ENCODE peak calls at places on chromosomes 7 and 10, in six cellular contexts. J is CD8-positive, alpha-beta T cell; W is A673; N is Caco-2; C is Karpas-422; H is psoas muscle. S is an unnamed sample. For H3K27me3, the result is how much of the 10 kb centered on the place peaks cover.

GRCh38 chr10:27564381-27564780 is 60.3 kb downstream of the RAB18 start:
- DNase-seq in C (no peak), J (no peak), N (no peak), H (no peak), W (no peak), S (no peak)

GRCh38 chr7:44109991-44110390 is 5.8 kb downstream of the AEBP1 start:
- DNase-seq in N (no peak), W (no peak), J (no peak), C (no peak), H (no peak), S (no peak)

GRCh38 chr7:36723951-36724664 is at the start of gene AOAH:
- DNase-seq in H (peak), J (peak), N (no peak), C (no peak), W (no peak), S (peak)

GRCh38 chr10:58064714-58065528 is 202.8 kb downstream of the IPMK start:
- DNase-seq in N (no peak), J (no peak), W (peak), C (peak), H (no peak), S (peak)

GRCh38 chr7:41570766-41571165 is 132.1 kb downstream of the INHBA start:
- DNase-seq in C (no peak), N (no peak), J (no peak), H (no peak), W (no peak), S (no peak)

GRCh38 chr7:35875292-35875691 is 74.4 kb downstream of the SEPTIN7 start:
- DNase-seq in W (peak), J (no peak), H (no peak), C (no peak), N (no peak), S (no peak)

GRCh38 chr10:6383099-6383812 is 180.5 kb downstream of the PFKFB3 start:
- DNase-seq in N (no peak), W (no peak), J (no peak), C (no peak), H (no peak), S (no peak)

GRCh38 chr7:45975847-45976484 is 54.9 kb upstream of the IGFBP3 start:
- DNase-seq in N (no peak), C (no peak), J (no peak), W (no peak), H (no peak), S (no peak)

GRCh38 chr7:33421384-33421783 is 292.0 kb downstream of the BBS9 start:
- DNase-seq in C (peak), J (no peak), W (no peak), H (no peak), N (no peak), S (no peak)

GRCh38 chr10:118840071-118840775 is 85.5 kb upstream of the CACUL1 start:
- DNase-seq in C (no peak), H (no peak), W (peak), N (no peak), J (no peak), S (peak)

GRCh38 chr7:137962491-137962874 is 39.4 kb downstream of the CREB3L2 start:
- DNase-seq in N (no peak), J (no peak), C (no peak), H (no peak), W (no peak), S (no peak)

GRCh38 chr10:28778524-28778923 is 101.2 kb downstream of the BAMBI start:
- DNase-seq in C (no peak), N (no peak), W (peak), H (no peak), J (no peak), S (no peak)

GRCh38 chr7:110623436-110623835 is 467.5 kb upstream of the LRRN3 start:
- DNase-seq in C (no peak), J (no peak), W (no peak), H (no peak), N (no peak), S (no peak)

GRCh38 chr10:124287791-124288190 is 130.9 kb downstream of the OAT start:
- DNase-seq in J (no peak), W (no peak), N (peak), C (no peak), H (no peak), S (no peak)

GRCh38 chr10:96576277-96576980 is 10.4 kb downstream of the TM9SF3 start:
- DNase-seq in C (no peak), N (no peak), J (no peak), H (no peak), W (no peak), S (no peak)

GRCh38 chr7:919114-919442 is 35.4 kb downstream of the ADAP1 start:
- DNase-seq in J (no peak), W (no peak), N (peak), C (no peak), H (no peak), S (no peak)

GRCh38 chr10:119253433-119254174 is 46.2 kb downstream of the GRK5 start:
- DNase-seq in W (peak), H (peak), N (peak), C (no peak), J (no peak), S (peak)

GRCh38 chr10:118369806-118370205 is 27.7 kb upstream of the FAM204A start:
- DNase-seq in C (no peak), H (no peak), W (peak), N (no peak), J (no peak), S (no peak)

GRCh38 chr10:110163192-110163773 is 44.1 kb upstream of the MXI1 start:
- DNase-seq in H (no peak), W (no peak), C (no peak), N (peak), J (no peak), S (no peak)

GRCh38 chr7:74412603-74413002 is 41.1 kb upstream of the GTF2IRD1 start:
- DNase-seq in W (no peak), H (no peak), J (no peak), N (no peak), C (no peak), S (no peak)

GRCh38 chr10:99630991-99631390 is 10.8 kb upstream of the SLC25A28 start:
- DNase-seq in N (no peak), W (no peak), J (no peak), H (no peak), C (no peak), S (no peak)

GRCh38 chr7:157628456-157628855 is 291.7 kb downstream of the DNAJB6 start:
- DNase-seq in N (no peak), J (no peak), W (no peak), C (no peak), H (no peak), S (no peak)

GRCh38 chr10:1178506-1178905 is 122.3 kb downstream of the WDR37 start:
- DNase-seq in N (peak), H (no peak), W (no peak), C (no peak), J (no peak), S (no peak)

GRCh38 chr10:11742009-11742778 is at the start of gene ECHDC3:
- DNase-seq in H (peak), N (peak), C (no peak), W (peak), J (peak), S (peak)

GRCh38 chr10:130873636-130874035 is 437.9 kb downstream of the TCERG1L start:
- DNase-seq in J (no peak), H (no peak), N (no peak), W (no peak), C (no peak), S (no peak)

GRCh38 chr7:141915565-141915964 is 634 bp upstream of the OR9A4 start:
- DNase-seq in H (no peak), C (no peak), W (no peak), J (no peak), N (peak), S (peak)

GRCh38 chr10:33459597-33459996 is 125.1 kb upstream of the NRP1 start:
- DNase-seq in N (no peak), J (no peak), W (no peak), C (no peak), H (no peak), S (no peak)

GRCh38 chr7:30596721-30597120 is 2.0 kb downstream of the GARS1 start:
- DNase-seq in C (no peak), W (no peak), J (no peak), N (no peak), H (no peak), S (no peak)

GRCh38 chr10:87721781-87722180 is 62.1 kb downstream of the PAPSS2 start:
- DNase-seq in J (no peak), W (no peak), C (no peak), H (no peak), N (no peak), S (no peak)

DNA sequence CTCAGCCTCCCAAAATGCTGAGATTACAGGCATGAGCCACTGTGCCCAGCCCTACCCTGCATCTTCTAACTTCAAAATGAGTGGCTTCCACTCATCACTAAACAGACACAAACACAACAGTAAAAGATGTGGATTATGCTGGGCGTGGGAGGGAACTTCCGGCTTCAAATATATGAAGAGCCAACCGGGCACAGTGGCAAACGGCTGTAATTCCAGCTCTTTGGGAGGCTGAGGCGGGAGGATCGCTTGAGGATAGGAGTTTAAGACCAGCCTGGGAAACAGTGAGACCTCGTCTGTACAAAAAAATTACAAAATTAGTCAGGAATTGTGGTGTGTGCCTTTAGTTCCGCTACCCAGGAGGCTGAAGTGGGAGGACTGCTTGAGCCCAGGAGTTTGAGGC is 92.2 kb upstream of the GNA12 start:
- DNase-seq in N (no peak), W (peak), C (no peak), H (no peak), J (no peak), S (no peak)
- H3K27me3 ChIP-seq in N (under half), W (under half), C (under half), H (under half), J (under half), S (under half)

GRCh38 chr10:7752251-7752650 is 35.5 kb downstream of the KIN start:
- DNase-seq in J (no peak), C (no peak), N (no peak), W (no peak), H (no peak), S (no peak)
- H3K27me3 ChIP-seq in J (under half), C (under half), N (under half), W (under half), H (under half), S (under half)

DNA sequence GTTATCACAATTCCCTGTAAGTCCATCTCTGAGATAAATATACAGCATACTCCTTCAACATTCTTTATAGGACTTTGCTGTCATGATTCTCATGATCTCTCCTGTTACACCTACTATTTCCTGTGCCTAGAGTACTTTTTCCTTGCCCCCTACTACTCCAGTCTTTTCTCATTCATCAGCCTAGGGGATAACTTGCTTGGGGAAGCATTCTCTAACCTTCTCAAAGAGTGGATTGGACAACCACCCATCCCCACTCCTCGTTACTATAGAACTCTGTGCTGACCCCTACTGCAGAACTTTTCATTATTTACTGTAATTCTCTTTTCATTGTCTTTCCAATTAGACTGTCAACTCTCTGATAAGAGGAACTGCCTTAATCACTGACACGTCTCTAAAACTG is 57.4 kb upstream of the TFEC start:
- DNase-seq in J (no peak), C (no peak), N (no peak), H (no peak), W (no peak), S (no peak)
- H3K27me3 ChIP-seq in J (under half), C (under half), N (under half), H (under half), W (under half), S (under half)

DNA sequence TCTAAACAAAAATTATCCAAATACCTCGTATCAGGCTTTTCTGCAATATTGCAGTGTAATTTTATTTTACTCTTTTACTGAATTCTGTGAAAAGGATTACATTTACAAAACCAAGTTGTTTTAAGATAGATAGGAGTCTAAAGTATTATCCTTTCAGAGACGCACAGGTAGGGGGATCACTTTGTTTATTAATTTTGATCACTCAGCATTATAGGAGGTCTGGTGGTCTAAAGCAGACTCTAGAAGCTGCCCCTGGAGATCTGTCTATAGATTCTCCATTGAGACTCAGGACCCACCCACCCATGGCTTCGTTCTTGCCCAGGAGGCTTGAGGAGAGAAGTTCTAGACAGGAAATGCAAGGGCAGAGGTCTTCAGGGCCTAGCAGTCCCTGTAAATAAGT is 223.4 kb upstream of the YAE1 start:
- DNase-seq in C (no peak), W (no peak), N (no peak), H (no peak), J (no peak), S (no peak)
- H3K27me3 ChIP-seq in C (under half), W (half or more), N (under half), H (under half), J (under half), S (under half)

DNA sequence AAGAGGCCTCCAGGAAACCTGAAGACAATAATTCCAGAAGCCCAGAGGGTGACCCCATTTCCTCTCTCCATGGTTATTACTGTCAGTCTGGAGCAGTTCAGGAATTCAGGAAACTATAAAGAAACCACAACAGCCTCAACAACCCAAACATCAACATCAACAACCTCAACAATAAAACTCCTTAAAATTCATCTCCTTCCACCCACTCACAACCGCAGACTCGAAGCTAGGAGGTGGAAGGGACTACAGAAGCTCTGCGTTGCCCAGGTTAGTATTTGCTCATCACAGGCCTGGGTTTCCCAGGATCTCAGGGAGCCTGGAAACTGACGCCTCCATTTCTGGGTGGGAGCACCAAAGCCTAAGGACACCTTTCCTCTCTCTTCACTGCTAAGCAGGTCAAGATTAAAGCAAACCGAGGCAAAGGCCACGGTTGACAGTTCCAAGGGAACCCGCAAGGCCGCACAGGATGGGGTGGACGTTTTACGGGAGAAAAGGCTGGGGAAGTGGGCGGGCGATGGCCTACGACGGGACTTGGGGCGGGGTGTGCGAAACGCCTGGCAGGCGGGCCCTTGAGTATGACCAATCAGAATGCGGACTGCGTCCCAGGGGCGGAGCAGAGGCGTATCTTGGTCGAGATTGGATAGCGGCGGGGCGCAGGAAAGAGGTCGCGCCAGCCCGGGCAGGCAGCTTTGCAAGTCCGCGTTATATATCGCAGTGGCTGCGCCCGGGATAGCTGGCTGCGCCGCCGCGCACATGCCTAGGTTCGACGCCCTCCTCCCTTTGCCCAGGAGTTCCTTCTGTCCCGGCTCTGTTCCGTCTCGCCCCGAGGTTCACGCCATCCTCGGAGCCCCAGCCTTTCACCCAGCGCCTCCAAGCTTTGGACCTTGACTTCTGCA is at the start of gene ELOVL3:
- DNase-seq in J (peak), N (peak), H (peak), C (peak), W (peak), S (peak)
- H3K27me3 ChIP-seq in J (under half), N (under half), H (under half), C (under half), W (under half), S (under half)